ENCODE peak calls at places on chromosomes 1 and 21, in six cellular contexts. L is spleen; E is cardiac muscle cell; R is CD4-positive, alpha-beta memory T cell; P is body of pancreas; Y is lower leg skin. M is an unnamed sample.

GRCh38 chr1:212287261-212287895 is 2.2 kb downstream of the PPP2R5A start:
- DNase-seq in P (no peak), R (no peak), E (no peak), L (no peak), Y (no peak), M (no peak)

GRCh38 chr1:228311091-228311490 is 95.5 kb downstream of the TRIM11 start:
- DNase-seq in P (no peak), E (no peak), L (no peak), Y (peak; percentile 49), R (no peak), M (no peak)

GRCh38 chr1:89609781-89610456 is 23.0 kb upstream of the LRRC8C start:
- DNase-seq in R (peak; percentile 55), L (peak; percentile 80), E (no peak), Y (peak; percentile 82), P (no peak), M (no peak)

GRCh38 chr21:37253991-37254390 is 13.1 kb downstream of the VPS26C start:
- DNase-seq in P (no peak), L (no peak), Y (no peak), E (no peak), R (no peak), M (no peak)

GRCh38 chr1:20884513-20884912 is 97.4 kb upstream of the HP1BP3 start:
- DNase-seq in R (no peak), L (no peak), P (no peak), E (peak; percentile 29), Y (no peak), M (no peak)

GRCh38 chr1:212728606-212729005 is 29.0 kb upstream of the BATF3 start:
- DNase-seq in R (no peak), P (no peak), E (no peak), L (no peak), Y (no peak), M (no peak)

GRCh38 chr1:115051850-115052249 is 22.2 kb downstream of the TSHB start:
- DNase-seq in Y (no peak), P (no peak), L (no peak), R (no peak), E (no peak), M (no peak)

GRCh38 chr1:12469493-12469892 is 148.5 kb downstream of the DHRS3 start:
- DNase-seq in Y (peak; percentile 61), E (no peak), L (no peak), P (peak; percentile 31), R (no peak), M (no peak)

GRCh38 chr1:224623310-224623714 is 7.2 kb downstream of the CNIH3 start:
- DNase-seq in R (no peak), Y (no peak), E (peak; percentile 29), L (no peak), P (no peak), M (no peak)

GRCh38 chr1:155063550-155064108 is at the start of gene EFNA4:
- DNase-seq in P (peak; percentile 85), R (peak; percentile 85), E (peak; percentile 82), L (peak; percentile 95), Y (peak; percentile 96), M (peak; percentile 90)

GRCh38 chr1:34190692-34191091 is 14.0 kb downstream of the C1orf94 start:
- DNase-seq in Y (no peak), P (no peak), L (no peak), E (no peak), R (no peak), M (no peak)

GRCh38 chr1:206470692-206471414 is 577 bp downstream of the IKBKE start:
- DNase-seq in L (peak; percentile 86), P (peak; percentile 26), R (peak; percentile 32), Y (no peak), E (peak; percentile 79), M (peak; percentile 63)

GRCh38 chr1:226201029-226201593 is 14.6 kb upstream of the ACBD3 start:
- DNase-seq in L (no peak), R (no peak), P (no peak), Y (no peak), E (peak; percentile 42), M (no peak)

GRCh38 chr21:25887166-25887565 is 152.4 kb downstream of the GABPA start:
- DNase-seq in E (peak; percentile 24), P (no peak), L (no peak), Y (no peak), R (no peak), M (no peak)

GRCh38 chr1:20342294-20343148 is 51.8 kb downstream of the VWA5B1 start:
- DNase-seq in Y (no peak), P (no peak), E (no peak), L (peak; percentile 48), R (no peak), M (no peak)

GRCh38 chr1:172135923-172136610 is 284.4 kb upstream of the C1orf105 start:
- DNase-seq in Y (no peak), P (no peak), R (no peak), L (no peak), E (peak; percentile 85), M (no peak)

GRCh38 chr1:244065063-244065788 is 14.1 kb downstream of the ZBTB18 start:
- DNase-seq in Y (no peak), L (no peak), R (no peak), E (no peak), P (no peak), M (no peak)

GRCh38 chr21:29379517-29380054 is 80.9 kb downstream of the BACH1 start:
- DNase-seq in P (no peak), Y (no peak), R (no peak), E (no peak), L (no peak), M (no peak)

GRCh38 chr1:39337067-39337466 is 132.6 kb downstream of the MACF1 start:
- DNase-seq in E (no peak), Y (no peak), L (no peak), P (no peak), R (no peak), M (no peak)

GRCh38 chr1:118984086-118984989 is 3.8 kb downstream of the TBX15 start:
- DNase-seq in P (no peak), E (peak; percentile 34), L (no peak), R (no peak), Y (peak; percentile 92), M (no peak)

GRCh38 chr1:118986291-118986838 is 1.8 kb downstream of the TBX15 start:
- DNase-seq in R (no peak), E (no peak), L (no peak), Y (no peak), P (no peak), M (no peak)

GRCh38 chr1:118983558-118984021 is 4.6 kb downstream of the TBX15 start:
- DNase-seq in E (no peak), P (no peak), L (no peak), Y (no peak), R (no peak), M (no peak)

GRCh38 chr1:118985611-118986290 is 2.4 kb downstream of the TBX15 start:
- DNase-seq in Y (peak; percentile 70), P (no peak), E (no peak), L (no peak), R (no peak), M (no peak)

GRCh38 chr1:118984990-118985608 is 3.0 kb downstream of the TBX15 start:
- DNase-seq in P (no peak), L (no peak), R (no peak), E (no peak), Y (peak; percentile 87), M (no peak)
- H3K4me3 ChIP-seq in P (no peak overlapping the region), L (no peak overlapping the region), R (no peak overlapping the region), E (no peak overlapping the region), Y (peak overlapping the region; percentile 18), M (no peak overlapping the region)

GRCh38 chr1:61079276-61079897 is 3.0 kb upstream of the NFIA start:
- DNase-seq in R (no peak), L (no peak), E (no peak), Y (no peak), P (peak; percentile 22), M (no peak)

GRCh38 chr1:61081637-61082335 is 575 bp upstream of the NFIA start:
- DNase-seq in E (peak; percentile 83), Y (peak; percentile 88), L (peak; percentile 89), R (peak; percentile 47), P (peak; percentile 44), M (peak; percentile 65)

GRCh38 chr1:61081135-61081636 is 1.2 kb upstream of the NFIA start:
- DNase-seq in E (no peak), R (peak; percentile 0), Y (no peak), P (no peak), L (no peak), M (no peak)

GRCh38 chr1:61079898-61080336 is 2.4 kb upstream of the NFIA start:
- DNase-seq in L (peak; percentile 80), R (peak; percentile 8), P (peak; percentile 83), E (peak; percentile 98), Y (peak; percentile 94), M (peak; percentile 56)

DNA sequence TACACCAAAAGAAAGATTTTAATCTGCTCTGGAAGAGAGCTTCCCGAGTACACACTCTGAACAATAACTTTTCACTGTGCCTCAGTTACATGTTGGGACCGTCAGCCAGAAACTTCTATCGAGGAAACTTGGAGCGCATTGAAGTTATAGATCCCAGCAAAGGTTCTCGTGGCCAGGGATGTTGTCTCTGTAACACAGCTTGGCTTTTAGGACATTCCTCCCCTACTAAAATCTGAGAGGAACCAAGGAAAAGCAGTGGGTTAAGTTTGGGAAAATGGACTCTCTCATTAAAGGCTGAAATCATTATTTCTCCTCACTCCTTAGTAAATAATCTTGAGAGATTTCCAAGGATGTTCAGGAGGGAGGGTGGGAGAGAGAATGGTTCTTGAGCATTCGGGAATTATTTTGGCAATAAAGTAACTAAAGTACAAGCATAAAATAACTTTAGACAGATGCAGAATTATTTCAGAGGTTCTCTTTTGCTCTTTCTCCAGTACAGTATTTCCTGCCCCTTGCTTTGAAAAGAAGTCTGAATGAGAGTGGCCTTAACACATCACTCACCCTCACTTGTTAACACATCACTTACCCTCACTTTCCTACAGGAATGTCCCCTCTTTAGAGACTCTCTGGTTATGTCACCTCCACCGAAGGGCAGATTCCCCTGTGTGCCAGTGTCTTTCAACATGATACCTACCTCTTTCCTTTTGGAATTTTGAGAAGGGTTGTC is 1.8 kb upstream of the NFIA start:
- DNase-seq in Y (no peak), R (no peak), P (no peak), L (no peak), E (no peak), M (no peak)
- H3K4me3 ChIP-seq in Y (no peak overlapping the region), R (no peak overlapping the region), P (no peak overlapping the region), L (peak overlapping the region; percentile 3), E (peak overlapping the region; percentile 95), M (peak overlapping the region; percentile 47)

DNA sequence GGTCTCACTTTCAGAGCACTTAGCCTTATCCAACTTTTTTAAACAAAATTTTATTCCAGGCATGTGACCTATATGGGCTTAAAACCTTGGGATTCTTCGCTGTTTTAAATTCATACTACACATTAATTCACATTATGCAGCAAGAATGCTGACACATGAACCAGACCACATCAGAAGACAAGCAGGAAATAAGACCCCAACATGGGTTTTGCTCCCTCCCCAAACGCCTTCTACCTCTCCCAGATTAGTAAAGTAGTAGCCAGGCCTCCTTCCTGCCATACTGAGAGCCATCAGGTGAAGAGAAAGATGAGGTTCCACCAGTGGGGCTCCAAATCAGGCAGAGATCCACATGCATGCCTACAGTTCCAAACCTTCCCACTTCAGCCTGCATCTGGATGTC is 3.7 kb downstream of the IGSF3 start:
- DNase-seq in L (no peak), Y (no peak), E (no peak), P (no peak), R (no peak), M (peak; percentile 71)
- H3K4me3 ChIP-seq in L (no peak overlapping the region), Y (no peak overlapping the region), E (no peak overlapping the region), P (no peak overlapping the region), R (no peak overlapping the region), M (no peak overlapping the region)

DNA sequence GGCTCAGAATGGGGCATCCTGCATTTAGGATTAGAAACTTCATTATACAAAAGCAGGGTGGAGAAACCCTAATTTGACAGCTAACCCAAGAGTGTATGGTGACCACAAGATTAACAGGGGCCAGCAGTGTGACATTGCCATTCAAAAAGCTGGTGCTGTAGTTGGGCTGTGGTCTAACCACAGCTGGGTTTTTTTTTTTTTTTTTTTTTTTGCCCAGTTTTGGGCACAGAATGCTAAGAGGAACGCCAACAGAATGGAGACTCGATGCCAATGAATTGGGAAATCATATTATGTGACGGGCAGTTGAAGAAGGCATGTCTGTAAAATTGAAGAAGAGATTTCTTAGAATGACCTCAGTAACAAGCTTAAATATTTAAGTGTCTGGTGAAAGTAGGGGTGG is 58.4 kb downstream of the NFIA start:
- DNase-seq in E (no peak), P (no peak), L (no peak), Y (no peak), R (no peak), M (no peak)
- H3K4me3 ChIP-seq in E (no peak overlapping the region), P (no peak overlapping the region), L (no peak overlapping the region), Y (no peak overlapping the region), R (no peak overlapping the region), M (no peak overlapping the region)

M was measured in Jurkat, Clone E6-1.